ENCODE peak calls at places on chromosomes 13 and 19, in six cellular contexts. One of them, this sample, is unnamed.
A peak's percentile ranks its signal among the peaks of the same experiment; 100 is the strongest.

GRCh38 chr13:75365724-75366173 is 116.2 kb downstream of the TBC1D4 start:
- DNase-seq in amniotic stem cell: peak; percentile 64
- DNase-seq in non-pigmented ciliary epithelial cell: peak; percentile 81
- DNase-seq in amygdala: no peak
- DNase-seq in cardiac muscle cell: peak; percentile 36
- DNase-seq in stimulated activated CD8-positive, alpha-beta memory T cell treated with anti-CD3 and anti-CD28 coated beads, Interleukin-2, amount 100 ng/mL, for 48 hours: no peak
- DNase-seq in this sample: no peak

GRCh38 chr19:1956868-1957492 is 16.0 kb downstream of the CSNK1G2 start:
- DNase-seq in amniotic stem cell: no peak
- DNase-seq in non-pigmented ciliary epithelial cell: no peak
- DNase-seq in amygdala: peak; percentile 90
- DNase-seq in cardiac muscle cell: no peak
- DNase-seq in stimulated activated CD8-positive, alpha-beta memory T cell treated with anti-CD3 and anti-CD28 coated beads, Interleukin-2, amount 100 ng/mL, for 48 hours: no peak
- DNase-seq in this sample: no peak

GRCh38 chr13:101341464-101341863 is 74.8 kb downstream of the NALCN start:
- DNase-seq in amniotic stem cell: no peak
- DNase-seq in non-pigmented ciliary epithelial cell: no peak
- DNase-seq in amygdala: no peak
- DNase-seq in cardiac muscle cell: no peak
- DNase-seq in stimulated activated CD8-positive, alpha-beta memory T cell treated with anti-CD3 and anti-CD28 coated beads, Interleukin-2, amount 100 ng/mL, for 48 hours: no peak
- DNase-seq in this sample: no peak

GRCh38 chr13:24625870-24626419 is 54.3 kb upstream of the ATP12A start:
- DNase-seq in amniotic stem cell: no peak
- DNase-seq in non-pigmented ciliary epithelial cell: no peak
- DNase-seq in amygdala: no peak
- DNase-seq in cardiac muscle cell: no peak
- DNase-seq in stimulated activated CD8-positive, alpha-beta memory T cell treated with anti-CD3 and anti-CD28 coated beads, Interleukin-2, amount 100 ng/mL, for 48 hours: no peak
- DNase-seq in this sample: no peak

GRCh38 chr13:36352350-36352749 is 6.2 kb upstream of the SPART start:
- DNase-seq in amniotic stem cell: no peak
- DNase-seq in non-pigmented ciliary epithelial cell: peak; percentile 50
- DNase-seq in amygdala: no peak
- DNase-seq in cardiac muscle cell: no peak
- DNase-seq in stimulated activated CD8-positive, alpha-beta memory T cell treated with anti-CD3 and anti-CD28 coated beads, Interleukin-2, amount 100 ng/mL, for 48 hours: no peak
- DNase-seq in this sample: no peak

GRCh38 chr19:42397315-42398166 is 7.4 kb upstream of the CNFN start:
- DNase-seq in amniotic stem cell: no peak
- DNase-seq in non-pigmented ciliary epithelial cell: no peak
- DNase-seq in amygdala: no peak
- DNase-seq in cardiac muscle cell: no peak
- DNase-seq in stimulated activated CD8-positive, alpha-beta memory T cell treated with anti-CD3 and anti-CD28 coated beads, Interleukin-2, amount 100 ng/mL, for 48 hours: no peak
- DNase-seq in this sample: no peak

GRCh38 chr19:18697680-18698079 is 14.2 kb downstream of the CRTC1 start:
- DNase-seq in amniotic stem cell: no peak
- DNase-seq in non-pigmented ciliary epithelial cell: no peak
- DNase-seq in amygdala: no peak
- DNase-seq in cardiac muscle cell: no peak
- DNase-seq in stimulated activated CD8-positive, alpha-beta memory T cell treated with anti-CD3 and anti-CD28 coated beads, Interleukin-2, amount 100 ng/mL, for 48 hours: no peak
- DNase-seq in this sample: peak; percentile 79

GRCh38 chr13:50403311-50403710 is 388.1 kb downstream of the KCNRG start:
- DNase-seq in amniotic stem cell: no peak
- DNase-seq in non-pigmented ciliary epithelial cell: no peak
- DNase-seq in amygdala: no peak
- DNase-seq in cardiac muscle cell: no peak
- DNase-seq in stimulated activated CD8-positive, alpha-beta memory T cell treated with anti-CD3 and anti-CD28 coated beads, Interleukin-2, amount 100 ng/mL, for 48 hours: no peak
- DNase-seq in this sample: peak; percentile 70

GRCh38 chr19:47714339-47714738 is 1.1 kb downstream of the EHD2 start:
- DNase-seq in amniotic stem cell: no peak
- DNase-seq in non-pigmented ciliary epithelial cell: no peak
- DNase-seq in amygdala: no peak
- DNase-seq in cardiac muscle cell: no peak
- DNase-seq in stimulated activated CD8-positive, alpha-beta memory T cell treated with anti-CD3 and anti-CD28 coated beads, Interleukin-2, amount 100 ng/mL, for 48 hours: no peak
- DNase-seq in this sample: no peak

This sample was measured in LNCaP clone FGC.